ENCODE peak calls at places on chromosome 7, in seven cellular contexts. U is amniotic epithelial cell; W is T-helper 9 cell; Z is neuronal stem cell; P is KBM-7; N is HT-29; S is CD4-positive, alpha-beta T cell. G is an unnamed sample.
A peak's percentile ranks its signal among the peaks of the same experiment; 100 is the strongest.

GRCh38 chr7:132861940-132862554 is 219.8 kb downstream of the CHCHD3 start:
- DNase-seq in U (no peak), W (no peak), Z (no peak), P (no peak), N (no peak), S (no peak), G (no peak)

GRCh38 chr7:158192184-158192835 is 395.3 kb downstream of the PTPRN2 start:
- DNase-seq in U (no peak), W (no peak), Z (no peak), P (no peak), N (no peak), S (no peak), G (no peak)

GRCh38 chr7:46290374-46291061 is 369.4 kb upstream of the IGFBP3 start:
- DNase-seq in U (peak; percentile 3), W (no peak), Z (no peak), P (no peak), N (no peak), S (no peak), G (no peak)

GRCh38 chr7:134533288-134533771 is 6.0 kb downstream of the AKR1B10 start:
- DNase-seq in U (peak; percentile 39), W (no peak), Z (no peak), P (no peak), N (peak; percentile 5), S (no peak), G (no peak)

GRCh38 chr7:92836489-92837213 is at the start of gene CDK6:
- DNase-seq in U (peak; percentile 61), W (peak; percentile 56), Z (peak; percentile 29), P (no peak), N (peak; percentile 28), S (peak; percentile 53), G (no peak)

GRCh38 chr7:44712012-44712411 is 36.6 kb upstream of the ZMIZ2 start:
- DNase-seq in U (no peak), W (no peak), Z (no peak), P (no peak), N (peak; percentile 86), S (no peak), G (no peak)

GRCh38 chr7:95916573-95917371 is 144.4 kb downstream of the DYNC1I1 start:
- DNase-seq in U (peak; percentile 43), W (peak; percentile 73), Z (peak; percentile 84), P (peak; percentile 75), N (peak; percentile 96), S (peak; percentile 52), G (peak; percentile 18)

GRCh38 chr7:107564553-107565298 is 955 bp downstream of the DUS4L start:
- DNase-seq in U (peak; percentile 82), W (no peak), Z (no peak), P (no peak), N (no peak), S (no peak), G (no peak)

GRCh38 chr7:135919071-135919841 is 57.9 kb downstream of the MTPN start:
- DNase-seq in U (no peak), W (no peak), Z (no peak), P (no peak), N (no peak), S (no peak), G (no peak)

GRCh38 chr7:118753464-118753863 is 529.0 kb downstream of the ANKRD7 start:
- DNase-seq in U (no peak), W (no peak), Z (no peak), P (no peak), N (no peak), S (no peak), G (no peak)

GRCh38 chr7:6161463-6162330 is 110.7 kb downstream of the CYTH3 start:
- DNase-seq in U (no peak), W (no peak), Z (no peak), P (peak; percentile 14), N (no peak), S (no peak), G (peak; percentile 13)

GRCh38 chr7:31316876-31317275 is 23.6 kb downstream of the NEUROD6 start:
- DNase-seq in U (no peak), W (no peak), Z (no peak), P (no peak), N (no peak), S (no peak), G (no peak)

GRCh38 chr7:87877641-87878040 is 1.3 kb downstream of the DBF4 start:
- DNase-seq in U (no peak), W (no peak), Z (no peak), P (peak; percentile 11), N (no peak), S (no peak), G (no peak)

GRCh38 chr7:120825576-120825975 is 32.4 kb downstream of the TSPAN12 start:
- DNase-seq in U (no peak), W (no peak), Z (no peak), P (no peak), N (no peak), S (no peak), G (no peak)

GRCh38 chr7:44634839-44635591 is 28.6 kb downstream of the OGDH start:
- DNase-seq in U (peak; percentile 56), W (no peak), Z (no peak), P (no peak), N (peak; percentile 25), S (no peak), G (no peak)